ENCODE peak calls at places on chromosomes 7 and 10, in nine cellular contexts. Y is uterus; V is mesendoderm; W is fibroblast of lung; G is CD8-positive, alpha-beta memory T cell; S is HAP-1; U is tibial artery; K is heart right ventricle; H is psoas muscle. Z is an unnamed sample. For H3K4me1 and H3K36me3, the result is how much of the 10 kb centered on the place peaks cover.

GRCh38 chr7:157475601-157476000 is 138.8 kb downstream of the DNAJB6 start:
- DNase-seq in H (no peak), Y (no peak), U (peak), S (no peak), W (no peak), V (no peak), G (no peak), K (no peak), Z (no peak)

GRCh38 chr10:132351611-132352010 is 19.6 kb downstream of the LRRC27 start:
- DNase-seq in K (no peak), S (no peak), V (no peak), Y (no peak), G (no peak), H (peak), U (peak), W (no peak), Z (no peak)

GRCh38 chr7:132526111-132526741 is 50.0 kb downstream of the PLXNA4 start:
- DNase-seq in V (no peak), U (no peak), H (no peak), S (no peak), G (no peak), K (no peak), W (no peak), Y (no peak), Z (no peak)

GRCh38 chr7:125059861-125060456 is 130.3 kb upstream of the POT1 start:
- DNase-seq in H (no peak), U (no peak), Y (no peak), V (no peak), S (peak), K (no peak), G (no peak), W (peak), Z (no peak)

GRCh38 chr7:102044984-102045673 is 227.7 kb downstream of the CUX1 start:
- DNase-seq in V (no peak), W (peak), Y (peak), K (peak), S (no peak), G (no peak), U (peak), H (peak), Z (no peak)

GRCh38 chr10:7553531-7553930 is 113.2 kb downstream of the ITIH5 start:
- DNase-seq in V (no peak), S (no peak), G (no peak), W (no peak), H (no peak), U (no peak), Y (no peak), K (no peak), Z (no peak)

GRCh38 chr7:106693659-106694353 is 32.8 kb upstream of the CCDC71L start:
- DNase-seq in G (no peak), Y (no peak), H (no peak), U (no peak), V (no peak), S (no peak), K (no peak), W (peak), Z (no peak)

GRCh38 chr7:30683839-30684238 is 1.6 kb upstream of the CRHR2 start:
- DNase-seq in Y (no peak), V (no peak), U (no peak), W (no peak), G (no peak), H (peak), K (no peak), S (no peak), Z (no peak)

GRCh38 chr10:8059191-8059936 is 4.9 kb downstream of the GATA3 start:
- DNase-seq in U (no peak), H (no peak), G (no peak), S (no peak), W (no peak), Y (no peak), K (no peak), V (no peak), Z (peak)

GRCh38 chr10:24483701-24484100 is 240.0 kb downstream of the ARHGAP21 start:
- DNase-seq in S (peak), Y (no peak), K (no peak), U (no peak), G (no peak), H (no peak), W (peak), V (peak), Z (peak)

GRCh38 chr7:32047075-32047474 is 23.1 kb downstream of the PDE1C start:
- DNase-seq in W (no peak), G (no peak), S (no peak), U (no peak), Y (no peak), H (no peak), V (no peak), K (no peak), Z (no peak)
- H3K4me1 ChIP-seq in W (under half), G (under half), S (under half), U (under half), Y (under half), H (under half), V (under half), K (half or more), Z (under half)

GRCh38 chr10:17703706-17704105 is 48.3 kb upstream of the TMEM236 start:
- DNase-seq in Y (no peak), H (no peak), S (no peak), W (no peak), K (no peak), U (no peak), V (no peak), G (no peak), Z (no peak)
- H3K36me3 ChIP-seq in Y (under half), H (under half), S (under half), W (under half), K (half or more), U (under half), V (under half), G (under half), Z (under half)

GRCh38 chr10:103669243-103669929 is 175.9 kb downstream of the NEURL1 start:
- DNase-seq in U (no peak), K (no peak), W (peak), Y (no peak), V (peak), G (no peak), S (no peak), H (no peak), Z (no peak)

GRCh38 chr10:103667390-103667789 is 173.9 kb downstream of the NEURL1 start:
- DNase-seq in V (peak), Y (peak), G (no peak), U (no peak), S (no peak), W (peak), K (peak), H (no peak), Z (no peak)

GRCh38 chr10:103669944-103670343 is 176.4 kb downstream of the NEURL1 start:
- DNase-seq in W (no peak), G (no peak), S (no peak), U (no peak), Y (no peak), H (no peak), V (peak), K (no peak), Z (no peak)

GRCh38 chr10:103666751-103667150 is 173.2 kb downstream of the NEURL1 start:
- DNase-seq in Y (no peak), V (no peak), S (no peak), U (no peak), W (no peak), G (no peak), H (no peak), K (no peak), Z (no peak)

GRCh38 chr10:103668351-103669242 is 175.1 kb downstream of the NEURL1 start:
- DNase-seq in U (peak), K (peak), G (no peak), V (no peak), H (peak), W (peak), Y (peak), S (no peak), Z (no peak)
- H3K4me1 ChIP-seq in U (under half), K (half or more), G (under half), V (under half), H (under half), W (under half), Y (under half), S (under half), Z (under half)

DNA sequence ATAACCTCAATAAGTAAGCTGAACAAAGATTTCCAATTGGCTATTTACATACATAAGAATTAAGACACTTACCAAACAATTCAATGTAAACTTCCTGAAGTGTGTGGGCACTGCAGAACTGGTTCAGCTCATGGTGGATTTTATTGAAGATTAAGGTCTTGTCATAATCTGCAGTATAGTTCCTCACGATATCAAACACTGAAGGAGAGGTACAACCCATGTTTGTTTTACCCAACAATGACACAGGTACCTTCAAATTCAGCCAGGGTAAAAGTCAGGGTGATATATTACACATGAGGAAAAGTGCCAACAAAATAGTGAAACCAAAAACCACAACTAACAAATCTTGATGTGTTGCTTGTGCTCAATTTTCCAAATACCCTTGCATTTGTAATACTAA is 10.0 kb downstream of the ERLIN1 start:
- DNase-seq in W (no peak), G (no peak), K (no peak), Y (no peak), S (no peak), H (no peak), U (no peak), V (no peak), Z (no peak)
- H3K36me3 ChIP-seq in W (under half), G (under half), K (half or more), Y (under half), S (half or more), H (under half), U (half or more), V (under half), Z (under half)

GRCh38 chr7:5681979-5682546 is 99.4 kb downstream of the RNF216 start:
- DNase-seq in V (no peak), K (no peak), Y (no peak), W (no peak), U (no peak), H (no peak), G (no peak), S (no peak), Z (no peak)
- H3K4me1 ChIP-seq in V (under half), K (half or more), Y (under half), W (under half), U (half or more), H (under half), G (under half), S (under half), Z (half or more)

Z was measured in CD4-positive, alpha-beta memory T cell.